ENCODE peak calls at places on chromosomes 16 and 17, in eight cellular contexts. P is fibroblast of lung; F is cerebellar cortex; E is NCI-H1092 treated with DMSO at 0.1 percent for 48 hours; Y is stimulated activated CD8-positive, alpha-beta memory T cell treated with anti-CD3 and anti-CD28 coated beads, Interleukin-7, amount 100 ng/mL, for 1 hour; B is activated CD4-positive, alpha-beta T cell treated with anti-CD3 and anti-CD28 coated beads, Interleukin-2, amount 10 ng/mL, durations not matched to agents 7 days and 5 days; H is lung microvascular endothelial cell; C is body of pancreas. L is an unnamed sample.

GRCh38 chr16:24844101-24845030 is 1.4 kb upstream of the SLC5A11 start:
- DNase-seq in F (no peak), Y (no peak), B (no peak), H (no peak), P (peak), C (no peak), E (no peak), L (no peak)

GRCh38 chr16:89495121-89495520 is 4.8 kb upstream of the ANKRD11 start:
- DNase-seq in C (no peak), B (no peak), P (peak), F (no peak), H (no peak), E (no peak), Y (no peak), L (no peak)

GRCh38 chr16:1027416-1027815 is 45.1 kb upstream of the SSTR5 start:
- DNase-seq in H (no peak), Y (no peak), F (no peak), P (no peak), C (no peak), B (no peak), E (no peak), L (no peak)

GRCh38 chr16:79532785-79533184 is 67.8 kb downstream of the MAF start:
- DNase-seq in E (no peak), C (no peak), H (peak), Y (no peak), P (no peak), B (no peak), F (no peak), L (no peak)

GRCh38 chr17:41184480-41184961 is at the start of gene KRTAP4-1:
- DNase-seq in C (no peak), P (no peak), B (no peak), F (no peak), E (no peak), H (no peak), Y (no peak), L (no peak)

GRCh38 chr17:7001562-7001961 is 5.7 kb downstream of the ALOX12 start:
- DNase-seq in E (no peak), B (peak), F (no peak), C (no peak), P (no peak), H (peak), Y (no peak), L (peak)

GRCh38 chr17:38749222-38750043 is 1.3 kb upstream of the PCGF2 start:
- DNase-seq in H (peak), Y (no peak), E (peak), P (peak), F (peak), C (peak), B (no peak), L (no peak)

GRCh38 chr16:75263963-75264445 is 12.6 kb upstream of the BCAR1 start:
- DNase-seq in E (peak), P (no peak), B (no peak), H (peak), F (peak), Y (no peak), C (peak), L (no peak)

GRCh38 chr16:25063102-25063501 is 47.9 kb upstream of the ARHGAP17 start:
- DNase-seq in F (no peak), C (no peak), E (no peak), P (no peak), Y (no peak), B (no peak), H (no peak), L (no peak)

GRCh38 chr16:4093495-4094137 is 22.6 kb downstream of the ADCY9 start:
- DNase-seq in C (no peak), E (no peak), F (no peak), B (no peak), H (no peak), P (no peak), Y (no peak), L (no peak)

GRCh38 chr16:84058211-84058610 is 15.6 kb upstream of the SLC38A8 start:
- DNase-seq in P (no peak), H (no peak), E (no peak), B (no peak), C (no peak), F (no peak), Y (no peak), L (no peak)

GRCh38 chr16:51151951-51152663 is 1.0 kb upstream of the SALL1 start:
- DNase-seq in Y (no peak), H (peak), C (peak), E (peak), F (no peak), P (peak), B (no peak), L (peak)

L was measured in NCI-H1694.